ENCODE peak calls at places on chromosome 21, in eight cellular contexts. F is cardiac fibroblast, T is adrenal gland, D is SK-N-SH, R is nephron progenitor cell, C is left ventricle myocardium inferior, X is Peyer's patch, O is neural crest cell. B is an unnamed sample.

GRCh38 chr21:16072692-16073091 is 342.9 kb downstream of the USP25 start:
- DNase-seq in O (no peak), X (no peak), R (no peak), D (no peak), T (no peak), C (no peak), F (peak), B (no peak)

GRCh38 chr21:35048183-35048601 is 910 bp downstream of the RUNX1 start:
- DNase-seq in D (peak), R (no peak), C (no peak), X (peak), O (no peak), T (peak), F (no peak), B (no peak)

GRCh38 chr21:33059319-33059894 is 10.5 kb upstream of the OLIG1 start:
- DNase-seq in O (no peak), C (no peak), X (no peak), D (no peak), T (no peak), R (no peak), F (no peak), B (no peak)

GRCh38 chr21:25639922-25640670 is 1.0 kb downstream of the JAM2 start:
- DNase-seq in F (no peak), D (peak), O (peak), X (peak), R (peak), C (peak), T (peak), B (peak)

GRCh38 chr21:21383126-21383525 is 384.9 kb downstream of the NCAM2 start:
- DNase-seq in R (no peak), C (no peak), D (no peak), X (no peak), O (no peak), F (peak), T (no peak), B (no peak)

GRCh38 chr21:41437754-41438153 is 11.7 kb downstream of the MX1 start:
- DNase-seq in O (no peak), T (no peak), D (no peak), C (no peak), F (no peak), X (no peak), R (no peak), B (no peak)

GRCh38 chr21:42537106-42537742 is 23.6 kb downstream of the SLC37A1 start:
- DNase-seq in X (no peak), R (no peak), T (no peak), F (peak), C (no peak), O (no peak), D (no peak), B (no peak)

GRCh38 chr21:32562915-32563314 is 22.4 kb downstream of the TCP10L start:
- DNase-seq in F (peak), X (no peak), D (no peak), O (no peak), T (no peak), R (no peak), C (no peak), B (no peak)

GRCh38 chr21:34679056-34679455 is 10.3 kb downstream of the CLIC6 start:
- DNase-seq in R (no peak), O (no peak), X (no peak), T (no peak), D (no peak), C (no peak), F (no peak), B (no peak)

GRCh38 chr21:15204887-15205286 is 140.1 kb upstream of the NRIP1 start:
- DNase-seq in O (no peak), X (no peak), D (no peak), R (no peak), T (peak), F (no peak), C (no peak), B (no peak)

GRCh38 chr21:31413698-31414097 is 69.6 kb upstream of the TIAM1 start:
- DNase-seq in X (no peak), R (no peak), O (no peak), C (no peak), F (no peak), T (no peak), D (no peak), B (no peak)

GRCh38 chr21:28336299-28336698 is 656.4 kb downstream of the LTN1 start:
- DNase-seq in T (peak), O (no peak), R (no peak), D (peak), C (no peak), X (no peak), F (peak), B (no peak)

GRCh38 chr21:41537356-41537755 is 29.4 kb upstream of the TMPRSS2 start:
- DNase-seq in F (no peak), R (no peak), X (no peak), C (no peak), T (no peak), O (no peak), D (no peak), B (no peak)

GRCh38 chr21:34736116-34736870 is 67.5 kb downstream of the CLIC6 start:
- DNase-seq in O (no peak), F (peak), C (no peak), R (no peak), X (no peak), T (no peak), D (no peak), B (no peak)

GRCh38 chr21:17784604-17785402 is 34.4 kb downstream of the C21orf91 start:
- DNase-seq in R (no peak), C (no peak), O (no peak), D (no peak), X (no peak), F (no peak), T (no peak), B (no peak)

GRCh38 chr21:14074177-14074576 is 136.6 kb downstream of the LIPI start:
- DNase-seq in C (no peak), T (no peak), D (no peak), X (no peak), F (no peak), O (no peak), R (no peak), B (no peak)

GRCh38 chr21:43001316-43001715 is 27.0 kb downstream of the PKNOX1 start:
- DNase-seq in O (no peak), R (no peak), F (no peak), T (peak), D (no peak), X (no peak), C (no peak), B (no peak)

GRCh38 chr21:41133896-41134522 is 34.0 kb upstream of the BACE2 start:
- DNase-seq in O (no peak), C (no peak), T (peak), R (peak), D (peak), X (no peak), F (peak), B (no peak)

GRCh38 chr21:34022557-34023335 is 50.6 kb upstream of the MRPS6 start:
- DNase-seq in X (peak), D (no peak), R (no peak), F (no peak), C (no peak), O (no peak), T (peak), B (peak)

GRCh38 chr21:37208056-37208705 is 59.0 kb downstream of the VPS26C start:
- DNase-seq in C (peak), F (no peak), D (peak), T (peak), O (no peak), R (no peak), X (peak), B (peak)

GRCh38 chr21:31282095-31282709 is 61.9 kb downstream of the TIAM1 start:
- DNase-seq in T (peak), D (no peak), C (peak), R (no peak), F (peak), O (no peak), X (no peak), B (no peak)

GRCh38 chr21:34091607-34092006 is 18.2 kb downstream of the MRPS6 start:
- DNase-seq in C (no peak), D (no peak), F (peak), X (no peak), T (no peak), R (no peak), O (no peak), B (no peak)

GRCh38 chr21:16534408-16535099 is 804.8 kb downstream of the USP25 start:
- DNase-seq in T (peak), O (no peak), F (peak), X (no peak), R (no peak), C (peak), D (peak), B (no peak)

GRCh38 chr21:27818847-27819246 is 852.0 kb upstream of the ADAMTS5 start:
- DNase-seq in T (no peak), R (no peak), O (no peak), C (no peak), F (peak), X (no peak), D (no peak), B (no peak)

GRCh38 chr21:42310411-42311001 is 4.7 kb downstream of the TFF3 start:
- DNase-seq in R (no peak), C (no peak), T (no peak), F (no peak), X (no peak), O (no peak), D (no peak), B (no peak)

GRCh38 chr21:15431053-15431452 is 298.7 kb upstream of the USP25 start:
- DNase-seq in F (no peak), O (no peak), R (no peak), T (no peak), D (no peak), C (no peak), X (no peak), B (no peak)

GRCh38 chr21:42164064-42164789 is 54.7 kb upstream of the ABCG1 start:
- DNase-seq in C (peak), X (peak), T (peak), R (peak), D (peak), O (peak), F (peak), B (peak)

GRCh38 chr21:16116798-16117197 is 387.0 kb downstream of the USP25 start:
- DNase-seq in T (no peak), F (peak), D (no peak), O (no peak), X (no peak), R (no peak), C (no peak), B (no peak)

GRCh38 chr21:43193651-43194302 is 25.0 kb downstream of the CRYAA start:
- DNase-seq in O (no peak), F (peak), C (peak), R (no peak), X (peak), T (peak), D (peak), B (peak)

GRCh38 chr21:42356680-42357079 is 5.9 kb upstream of the TFF2 start:
- DNase-seq in O (no peak), F (no peak), C (no peak), T (no peak), R (no peak), X (no peak), D (no peak), B (no peak)

GRCh38 chr21:41593051-41593783 is 85.3 kb upstream of the TMPRSS2 start:
- DNase-seq in R (no peak), O (no peak), D (no peak), X (no peak), F (no peak), C (no peak), T (no peak), B (no peak)

GRCh38 chr21:18138507-18138906 is 106.1 kb upstream of the CHODL start:
- DNase-seq in D (no peak), T (no peak), R (no peak), X (no peak), F (no peak), C (no peak), O (no peak), B (no peak)

GRCh38 chr21:28754127-28754611 is 238.5 kb downstream of the LTN1 start:
- DNase-seq in R (no peak), X (no peak), T (peak), C (peak), D (no peak), O (no peak), F (peak), B (no peak)

GRCh38 chr21:34885636-34886553 is 163.2 kb downstream of the RUNX1 start:
- DNase-seq in O (no peak), R (peak), C (no peak), X (no peak), F (no peak), D (no peak), T (no peak), B (peak)

GRCh38 chr21:14797543-14797942 is 251.4 kb upstream of the SAMSN1 start:
- DNase-seq in X (no peak), D (no peak), F (no peak), C (no peak), R (no peak), T (no peak), O (no peak), B (no peak)

GRCh38 chr21:31363720-31364119 is 19.7 kb upstream of the TIAM1 start:
- DNase-seq in R (no peak), C (no peak), T (no peak), O (no peak), X (no peak), F (no peak), D (no peak), B (no peak)

GRCh38 chr21:41045534-41046268 is 122.3 kb upstream of the BACE2 start:
- DNase-seq in D (peak), T (no peak), F (no peak), R (peak), O (peak), C (no peak), X (no peak), B (peak)

DNA sequence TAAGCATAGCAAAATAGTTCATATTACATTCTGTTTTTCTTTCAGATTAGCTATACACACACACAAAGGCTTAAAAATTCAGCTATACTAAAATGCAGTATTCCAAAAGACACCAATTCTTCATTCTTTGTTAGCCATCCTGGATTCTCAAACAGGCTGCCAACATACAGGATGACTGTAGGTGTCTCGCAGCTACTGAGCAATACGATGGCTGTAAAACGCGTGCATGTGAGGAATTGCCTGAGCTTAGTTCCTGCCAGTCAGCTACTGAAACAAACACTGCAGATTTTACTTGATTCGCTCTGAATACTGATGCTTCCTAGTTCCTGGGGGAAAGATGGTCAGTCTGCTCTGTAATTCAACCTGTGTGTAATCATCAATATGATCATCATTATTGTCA is 24.7 kb upstream of the HMGN1 start:
- DNase-seq in X (no peak), T (peak), D (peak), F (peak), C (no peak), R (no peak), O (no peak), B (no peak)
- TF ChIP-seq CTCF in X (peak), T (peak), D (peak), F (peak), C (peak), R (peak), O (peak), B (no peak)

GRCh38 chr21:26761174-26761915 is 83.9 kb downstream of the ADAMTS1 start:
- DNase-seq in C (no peak), R (no peak), D (no peak), F (no peak), O (no peak), X (no peak), T (no peak), B (no peak)
- TF ChIP-seq CTCF in C (no peak), R (no peak), D (no peak), F (no peak), O (no peak), X (no peak), T (no peak), B (no peak)

GRCh38 chr21:45458281-45459170 is 53.6 kb downstream of the COL18A1 start:
- DNase-seq in C (peak), O (no peak), X (no peak), D (no peak), R (no peak), T (no peak), F (no peak), B (no peak)
- TF ChIP-seq CTCF in C (no peak), O (no peak), X (no peak), D (no peak), R (no peak), T (no peak), F (no peak), B (no peak)

GRCh38 chr21:44449473-44450363 is 5.6 kb upstream of the LRRC3 start:
- DNase-seq in C (no peak), T (no peak), D (peak), R (peak), X (no peak), O (no peak), F (no peak), B (no peak)
- TF ChIP-seq CTCF in C (no peak), T (no peak), D (no peak), R (no peak), X (no peak), O (no peak), F (no peak), B (no peak)

GRCh38 chr21:24014381-24014780 is 1592.9 kb downstream of the MRPL39 start:
- DNase-seq in C (no peak), T (no peak), X (no peak), R (no peak), F (peak), O (no peak), D (no peak), B (no peak)
- TF ChIP-seq CTCF in C (no peak), T (no peak), X (no peak), R (peak), F (peak), O (peak), D (peak), B (no peak)

GRCh38 chr21:38236232-38236631 is 20.6 kb upstream of the KCNJ15 start:
- DNase-seq in F (no peak), C (no peak), O (no peak), X (no peak), D (no peak), T (no peak), R (no peak), B (no peak)
- TF ChIP-seq CTCF in F (peak), C (no peak), O (peak), X (no peak), D (peak), T (no peak), R (no peak), B (no peak)